ENCODE peak calls at places on chromosomes 13 and 19, in six cellular contexts. D, K, H, L, S and Z are unnamed samples.

GRCh38 chr13:113821847-113822246 is 42.0 kb downstream of the GAS6 start:
- DNase-seq in D (no peak), K (no peak), H (no peak), L (no peak), S (no peak), Z (no peak)

GRCh38 chr13:51339952-51340732 is 651 bp downstream of the SERPINE3 start:
- DNase-seq in D (no peak), K (no peak), H (no peak), L (no peak), S (no peak), Z (no peak)

GRCh38 chr13:27005556-27005955 is 166.1 kb downstream of the USP12 start:
- DNase-seq in D (no peak), K (no peak), H (no peak), L (no peak), S (no peak), Z (no peak)

GRCh38 chr13:67192751-67193150 is 37.4 kb downstream of the PCDH9 start:
- DNase-seq in D (no peak), K (no peak), H (no peak), L (no peak), S (no peak), Z (no peak)

GRCh38 chr19:44750713-44751112 is 2.2 kb downstream of the BCL3 start:
- DNase-seq in D (no peak), K (no peak), H (no peak), L (no peak), S (no peak), Z (no peak)

GRCh38 chr19:56840452-56841193 is at the start of the genes PEG3 and ZIM2:
- DNase-seq in D (no peak), K (no peak), H (peak; percentile 48), L (no peak), S (peak; percentile 91), Z (no peak)

GRCh38 chr13:93496985-93497673 is 270.5 kb downstream of the GPC6 start:
- DNase-seq in D (peak; percentile 50), K (no peak), H (no peak), L (no peak), S (no peak), Z (peak; percentile 86)

GRCh38 chr13:112931028-112931934 is 37.7 kb upstream of the MCF2L start:
- DNase-seq in D (peak; percentile 72), K (peak; percentile 67), H (peak; percentile 57), L (peak; percentile 10), S (peak; percentile 23), Z (no peak)

GRCh38 chr19:46803555-46803954 is 15.2 kb upstream of the SLC1A5 start:
- DNase-seq in D (no peak), K (no peak), H (peak; percentile 30), L (no peak), S (no peak), Z (no peak)

GRCh38 chr19:19145281-19145999 is 7.2 kb upstream of the TMEM161A start:
- DNase-seq in D (no peak), K (no peak), H (no peak), L (no peak), S (no peak), Z (no peak)
- H3K4me3 ChIP-seq in D (no peak overlapping the region), K (no peak overlapping the region), H (no peak overlapping the region), L (no peak overlapping the region), S (no peak overlapping the region), Z (no peak overlapping the region)

DNA sequence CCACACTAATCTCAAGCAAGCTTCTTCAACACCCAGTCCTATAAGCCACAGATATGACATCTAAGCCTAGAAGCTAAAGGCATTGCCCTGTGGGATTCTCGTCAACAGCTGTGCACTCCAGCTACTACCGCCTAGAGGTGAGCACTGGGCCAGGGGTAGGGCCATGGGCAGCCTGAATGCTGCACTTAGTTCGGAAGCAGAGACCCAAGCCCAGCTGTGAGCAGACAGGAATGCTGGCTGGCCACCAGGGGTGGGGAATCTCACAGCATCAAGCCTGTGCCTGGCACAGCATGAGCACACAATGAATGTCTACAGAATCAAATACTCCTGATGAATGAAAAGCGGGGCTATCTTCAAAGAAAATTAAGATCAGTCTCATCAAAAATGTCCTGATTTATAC is 167.5 kb upstream of the UBL3 start:
- DNase-seq in D (peak; percentile 14), K (no peak), H (no peak), L (no peak), S (no peak), Z (no peak)
- TF ChIP-seq CTCF in D (peak; percentile 5), K (no peak), H (no peak), L (no peak), S (no peak), Z (peak; percentile 0)

DNA sequence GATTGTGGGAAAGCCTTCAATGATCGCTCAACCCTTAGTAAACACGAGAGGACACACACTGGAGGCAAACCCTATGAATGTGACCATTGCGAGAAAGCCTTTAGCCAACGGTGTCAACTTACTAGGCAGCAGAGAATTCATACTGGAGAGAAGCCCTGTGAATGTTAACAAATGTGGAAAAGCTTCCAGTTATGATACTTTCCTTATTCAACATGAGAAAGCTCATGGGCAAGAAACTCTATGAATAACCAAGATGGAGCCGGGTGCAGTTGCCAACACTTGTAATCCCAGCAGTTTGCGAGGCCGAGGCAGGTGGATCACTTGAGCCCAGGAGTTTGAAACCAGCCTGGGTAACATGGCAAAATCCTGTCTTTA is 15.8 kb upstream of the ZNF8 start:
- DNase-seq in D (no peak), K (no peak), H (no peak), L (no peak), S (no peak), Z (no peak)
- H3K4me3 ChIP-seq in D (no peak overlapping the region), K (no peak overlapping the region), H (no peak overlapping the region), L (no peak overlapping the region), S (peak overlapping the region; percentile 18), Z (no peak overlapping the region)

DNA sequence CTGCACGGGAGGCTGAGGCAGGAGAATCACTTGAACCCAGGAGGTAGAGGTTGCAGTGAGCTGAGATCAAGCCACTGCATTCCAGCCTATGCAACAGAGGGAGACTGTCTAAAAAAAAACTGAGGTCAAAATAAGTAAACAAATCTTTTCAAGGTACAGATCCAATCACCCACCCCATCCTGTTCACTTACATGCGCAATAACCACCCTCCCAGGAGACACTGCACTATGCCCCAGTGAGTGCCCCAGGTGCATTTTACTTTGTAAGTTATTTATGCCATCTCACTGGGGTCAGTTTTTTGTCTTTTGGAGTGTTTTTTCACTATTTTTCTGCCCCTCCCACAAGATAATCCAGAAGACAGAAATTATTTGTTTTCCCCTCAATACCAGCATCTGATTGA is 6.9 kb upstream of the ZNF253 start:
- DNase-seq in D (no peak), K (no peak), H (no peak), L (no peak), S (no peak), Z (no peak)
- TF ChIP-seq CTCF in D (no peak), K (no peak), H (no peak), L (no peak), S (no peak), Z (no peak)

GRCh38 chr13:105142556-105142955 is 1392.9 kb downstream of the EFNB2 start:
- DNase-seq in D (no peak), K (no peak), H (no peak), L (peak; percentile 40), S (no peak), Z (no peak)

GRCh38 chr13:105144020-105144419 is 1391.4 kb downstream of the EFNB2 start:
- DNase-seq in D (no peak), K (no peak), H (no peak), L (no peak), S (no peak), Z (no peak)

GRCh38 chr13:105139048-105139379 is 1396.4 kb downstream of the EFNB2 start:
- DNase-seq in D (no peak), K (no peak), H (no peak), L (no peak), S (no peak), Z (no peak)

GRCh38 chr13:105135852-105136251 is 1399.6 kb downstream of the EFNB2 start:
- DNase-seq in D (peak; percentile 63), K (no peak), H (no peak), L (no peak), S (no peak), Z (no peak)

DNA sequence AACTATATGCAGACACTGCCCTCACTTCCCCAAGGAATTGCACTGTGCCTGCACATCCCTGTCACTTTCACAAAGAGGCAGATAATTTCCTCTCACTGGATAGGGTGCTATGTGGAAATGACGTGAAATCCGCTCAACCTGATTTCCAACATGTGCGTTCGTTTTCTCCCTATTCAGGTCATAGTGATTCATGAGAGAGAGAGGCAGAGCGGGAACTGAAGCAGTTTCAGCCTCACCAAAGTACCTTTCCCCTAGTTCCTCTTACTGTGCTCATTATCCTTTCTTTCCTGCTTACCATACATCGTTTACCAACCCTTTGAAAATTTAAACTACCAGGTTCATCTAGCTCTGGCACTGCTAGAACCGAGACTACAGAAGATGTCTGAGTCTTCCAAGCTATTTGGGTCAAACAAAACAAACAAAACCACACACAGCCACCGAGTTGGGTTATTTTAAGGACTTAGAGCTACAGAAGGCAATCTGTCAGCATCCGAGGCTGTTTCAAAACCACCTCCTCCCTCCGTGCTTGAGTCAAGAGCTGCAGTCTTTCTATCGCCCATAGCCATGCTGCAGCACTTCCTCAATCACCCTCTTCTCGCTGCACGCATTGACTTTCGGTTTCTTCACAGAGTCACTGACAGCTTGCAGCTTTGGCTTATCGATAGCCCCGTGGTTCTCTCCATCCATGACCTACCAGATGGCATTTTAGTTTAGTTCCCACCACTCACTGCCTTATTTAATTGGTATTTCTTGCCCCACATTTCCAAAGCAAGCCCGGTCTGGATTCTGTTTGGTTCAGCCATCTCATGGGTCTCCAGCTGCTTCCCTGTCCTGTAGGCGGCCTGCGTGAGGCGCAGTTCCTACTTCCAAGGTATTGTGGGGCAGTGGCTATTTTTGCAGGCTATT is 1395.8 kb downstream of the EFNB2 start:
- DNase-seq in D (no peak), K (peak; percentile 0), H (peak; percentile 33), L (peak; percentile 29), S (peak; percentile 26), Z (no peak)
- H3K4me3 ChIP-seq in D (no peak overlapping the region), K (no peak overlapping the region), H (peak overlapping the region; percentile 37), L (no peak overlapping the region), S (peak overlapping the region; percentile 33), Z (no peak overlapping the region)

GRCh38 chr19:932647-933552 is 7.1 kb downstream of the ARID3A start:
- DNase-seq in D (peak; percentile 83), K (peak; percentile 92), H (peak; percentile 75), L (no peak), S (peak; percentile 44), Z (no peak)
- TF ChIP-seq CTCF in D (no peak), K (no peak), H (no peak), L (no peak), S (no peak), Z (no peak)

GRCh38 chr19:39540333-39540673 is 342 bp upstream of the EID2 start:
- DNase-seq in D (no peak), K (no peak), H (no peak), L (no peak), S (no peak), Z (no peak)
- H3K4me3 ChIP-seq in D (peak overlapping the region; percentile 68), K (peak overlapping the region; percentile 35), H (no peak overlapping the region), L (peak overlapping the region; percentile 3), S (peak overlapping the region; percentile 78), Z (no peak overlapping the region)